ENCODE peak calls at places on chromosomes 16 and 17, in four cellular contexts. P, L, C and T are unnamed samples.
A peak's percentile ranks its signal among the peaks of the same experiment; 100 is the strongest.

GRCh38 chr16:87146676-87147075 is 170.5 kb downstream of the C16orf95 start:
- DNase-seq in P (no peak), C (no peak), L (no peak), T (no peak)

GRCh38 chr16:73131153-73131862 is 83.4 kb upstream of the ZFHX3 start:
- DNase-seq in C (no peak), L (no peak), P (no peak), T (no peak)

GRCh38 chr16:73091199-73091598 is 43.3 kb upstream of the ZFHX3 start:
- DNase-seq in C (no peak), P (no peak), L (peak; percentile 78), T (no peak)

GRCh38 chr17:55585629-55586028 is 74.4 kb upstream of the SMIM36 start:
- DNase-seq in P (no peak), C (no peak), L (no peak), T (no peak)

GRCh38 chr17:4204190-4204589 is 59.6 kb downstream of the ANKFY1 start:
- DNase-seq in L (no peak), P (no peak), C (no peak), T (no peak)

GRCh38 chr17:2362016-2362415 is 24.7 kb downstream of the SGSM2 start:
- DNase-seq in P (no peak), L (no peak), C (no peak), T (no peak)

GRCh38 chr16:86294535-86294934 is 215.8 kb upstream of the FOXF1 start:
- DNase-seq in L (no peak), P (no peak), C (no peak), T (no peak)

GRCh38 chr17:16283705-16284104 is 66.7 kb downstream of the PIGL start:
- DNase-seq in L (no peak), C (peak; percentile 62), P (no peak), T (no peak)

GRCh38 chr17:59277031-59277430 is 54.4 kb upstream of the YPEL2 start:
- DNase-seq in C (no peak), P (no peak), L (no peak), T (no peak)

GRCh38 chr16:19610200-19610599 is 54.7 kb downstream of the VPS35L start:
- DNase-seq in L (no peak), C (no peak), P (no peak), T (no peak)

GRCh38 chr16:31190818-31191444 is 11.0 kb downstream of the FUS start:
- DNase-seq in P (no peak), C (no peak), L (no peak), T (no peak)

GRCh38 chr17:2475056-2475455 is 36.6 kb downstream of the METTL16 start:
- DNase-seq in C (no peak), L (no peak), P (no peak), T (no peak)

GRCh38 chr17:59786536-59787319 is 79.3 kb downstream of the VMP1 start:
- DNase-seq in C (peak; percentile 100), P (peak; percentile 100), L (no peak), T (peak; percentile 95)

GRCh38 chr17:57603978-57604377 is 141.1 kb downstream of the CCDC182 start:
- DNase-seq in C (no peak), P (no peak), L (no peak), T (no peak)

GRCh38 chr17:74287203-74287602 is 13.2 kb downstream of the DNAI2 start:
- DNase-seq in C (no peak), L (no peak), P (no peak), T (no peak)

GRCh38 chr17:82052638-82053059 is 951 bp downstream of the GPS1 start:
- DNase-seq in L (no peak), P (no peak), C (no peak), T (no peak)

GRCh38 chr16:14232106-14232890 is 161.2 kb downstream of the MRTFB start:
- DNase-seq in C (peak; percentile 31), L (peak; percentile 4), P (no peak), T (no peak)

GRCh38 chr17:7263071-7263800 is 958 bp upstream of the CLDN7 start:
- DNase-seq in L (no peak), P (peak; percentile 79), C (no peak), T (peak; percentile 82)

GRCh38 chr17:35460354-35460851 is 11.8 kb upstream of the SLFN13 start:
- DNase-seq in L (peak; percentile 8), C (no peak), P (peak; percentile 15), T (peak; percentile 27)

GRCh38 chr17:27315322-27315721 is 21.4 kb downstream of the WSB1 start:
- DNase-seq in C (peak; percentile 88), P (no peak), L (peak; percentile 17), T (peak; percentile 49)

GRCh38 chr17:38658741-38659345 is 15.9 kb downstream of the EPOP start:
- DNase-seq in L (peak; percentile 40), C (no peak), P (no peak), T (no peak)

GRCh38 chr16:17161034-17161433 is 309.7 kb downstream of the XYLT1 start:
- DNase-seq in P (no peak), L (peak; percentile 35), C (no peak), T (no peak)

GRCh38 chr16:69166221-69166833 is 20.6 kb upstream of the SNTB2 start:
- DNase-seq in L (no peak), C (peak; percentile 95), P (no peak), T (no peak)

GRCh38 chr16:88857728-88858339 is 907 bp downstream of the TRAPPC2L start:
- DNase-seq in P (peak; percentile 55), L (peak; percentile 61), C (peak; percentile 69), T (peak; percentile 65)

GRCh38 chr17:7695586-7695985 is 7.3 kb downstream of the WRAP53 start:
- DNase-seq in C (no peak), P (no peak), L (no peak), T (no peak)

GRCh38 chr17:17186051-17186450 is 20.1 kb downstream of the PLD6 start:
- DNase-seq in C (no peak), L (no peak), P (no peak), T (no peak)

GRCh38 chr16:22888791-22889190 is 74.8 kb downstream of the HS3ST2 start:
- DNase-seq in L (no peak), P (no peak), C (no peak), T (no peak)

GRCh38 chr17:82492647-82493516 is 26.6 kb upstream of the FOXK2 start:
- DNase-seq in P (no peak), L (no peak), C (peak; percentile 57), T (no peak)

GRCh38 chr17:7445011-7445927 is at the start of gene CHRNB1:
- DNase-seq in P (peak; percentile 52), C (peak; percentile 10), L (no peak), T (no peak)

GRCh38 chr16:50246299-50247122 is 19.8 kb upstream of the ADCY7 start:
- DNase-seq in L (no peak), C (no peak), P (no peak), T (no peak)